ENCODE peak calls at places on chromosomes 12 and 14, in six cellular contexts. Z is WTC11, P is IMR-90, S is A549, T is HepG2, O is H1. D is an unnamed sample.
A peak's percentile ranks its signal among the peaks of the same experiment; 100 is the strongest.

GRCh38 chr14:97848351-97848980 is 1051.3 kb downstream of the VRK1 start:
- DNase-seq in S (no peak), Z (no peak), O (peak; percentile 51), T (no peak), P (no peak), D (no peak)

GRCh38 chr12:76883826-76884225 is 5.0 kb upstream of the CSRP2 start:
- DNase-seq in T (no peak), P (peak; percentile 59), S (no peak), O (no peak), Z (no peak), D (no peak)

GRCh38 chr14:53971501-53971900 is 14.9 kb upstream of the BMP4 start:
- DNase-seq in S (no peak), P (no peak), T (no peak), Z (no peak), O (no peak), D (no peak)

GRCh38 chr14:104423715-104424405 is 155.7 kb upstream of the C14orf180 start:
- DNase-seq in Z (no peak), P (no peak), O (peak; percentile 41), T (no peak), S (no peak), D (peak; percentile 34)

GRCh38 chr12:75602111-75602510 is 90.7 kb upstream of the KRR1 start:
- DNase-seq in S (no peak), O (no peak), T (no peak), P (no peak), Z (no peak), D (no peak)

GRCh38 chr12:6873094-6874006 is at the start of gene SPSB2:
- DNase-seq in S (peak; percentile 88), O (peak; percentile 100), T (peak; percentile 94), Z (peak; percentile 100), P (peak; percentile 92), D (peak; percentile 97)

GRCh38 chr14:66495214-66496098 is 9.3 kb downstream of the CCDC196 start:
- DNase-seq in P (peak; percentile 71), T (peak; percentile 65), Z (peak; percentile 16), S (peak; percentile 40), O (no peak), D (peak; percentile 40)

GRCh38 chr14:68181395-68182326 is 362.1 kb downstream of the RAD51B start:
- DNase-seq in O (no peak), Z (no peak), S (no peak), P (peak; percentile 38), T (peak; percentile 68), D (no peak)

GRCh38 chr12:78343657-78344056 is 513.0 kb downstream of the NAV3 start:
- DNase-seq in P (no peak), Z (no peak), S (no peak), O (no peak), T (no peak), D (no peak)

GRCh38 chr12:106690569-106690968 is 83.9 kb upstream of the RIC8B start:
- DNase-seq in S (no peak), T (no peak), Z (no peak), O (peak; percentile 10), P (no peak), D (no peak)

GRCh38 chr12:117972341-117972740 is 3.6 kb upstream of the KSR2 start:
- DNase-seq in O (no peak), Z (no peak), T (no peak), S (no peak), P (no peak), D (no peak)

GRCh38 chr14:94545131-94545841 is 16.0 kb upstream of the SERPINA4 start:
- DNase-seq in S (no peak), O (no peak), P (no peak), Z (no peak), T (no peak), D (no peak)

GRCh38 chr12:120238224-120238616 is 27.3 kb downstream of the PXN start:
- DNase-seq in Z (no peak), T (no peak), S (no peak), P (no peak), O (no peak), D (no peak)

GRCh38 chr12:120234643-120235368 is 30.7 kb downstream of the PXN start:
- DNase-seq in S (peak; percentile 94), T (peak; percentile 85), P (peak; percentile 97), O (no peak), Z (peak; percentile 36), D (peak; percentile 67)

GRCh38 chr12:120235369-120236123 is 30.0 kb downstream of the PXN start:
- DNase-seq in Z (peak; percentile 29), T (no peak), P (no peak), O (no peak), S (peak; percentile 59), D (no peak)

GRCh38 chr12:120238839-120239445 is 26.6 kb downstream of the PXN start:
- DNase-seq in T (no peak), Z (no peak), O (no peak), S (no peak), P (no peak), D (no peak)

DNA sequence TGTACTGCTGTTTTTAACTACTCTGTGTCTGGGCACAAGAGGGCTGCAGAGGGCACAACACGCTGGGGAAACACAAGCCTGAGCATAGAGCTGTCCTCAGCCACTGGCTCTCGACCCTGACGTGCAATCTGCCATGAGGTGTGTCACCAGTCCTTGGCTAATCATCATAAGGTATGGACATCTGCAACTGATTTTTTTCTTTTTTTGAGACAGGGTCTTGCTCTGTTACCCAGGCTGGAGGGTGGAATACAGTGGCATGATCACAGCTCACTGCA is 29.5 kb downstream of the PXN start:
- DNase-seq in Z (no peak), S (no peak), O (no peak), T (no peak), P (no peak), D (no peak)
- TF ChIP-seq USF2 in Z (no peak), S (no peak), O (no peak), T (no peak), P (no peak), D (no peak)

DNA sequence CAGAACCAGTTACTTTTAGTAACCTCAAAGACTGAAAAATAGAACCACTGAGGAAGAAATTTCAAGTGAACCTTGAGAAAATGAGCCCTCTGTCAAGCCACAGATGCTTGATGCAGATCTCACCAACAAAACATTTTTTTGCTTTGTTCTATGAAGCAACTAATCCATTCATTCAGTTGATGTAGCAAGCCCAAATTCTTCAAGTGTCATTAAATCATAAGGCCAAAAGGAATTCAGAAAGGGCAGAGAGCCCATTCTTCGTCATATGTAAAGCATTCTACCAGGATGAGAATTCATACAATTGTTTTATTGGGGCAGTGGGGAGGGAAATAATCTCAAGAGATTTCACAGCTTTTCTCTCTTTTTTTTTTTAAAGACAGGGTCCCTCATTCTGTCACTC is 218.0 kb upstream of the RGS6 start:
- DNase-seq in P (peak; percentile 90), T (no peak), Z (no peak), O (no peak), S (no peak), D (no peak)
- TF ChIP-seq USF2 in P (no peak), T (no peak), Z (no peak), O (no peak), S (no peak), D (no peak)

DNA sequence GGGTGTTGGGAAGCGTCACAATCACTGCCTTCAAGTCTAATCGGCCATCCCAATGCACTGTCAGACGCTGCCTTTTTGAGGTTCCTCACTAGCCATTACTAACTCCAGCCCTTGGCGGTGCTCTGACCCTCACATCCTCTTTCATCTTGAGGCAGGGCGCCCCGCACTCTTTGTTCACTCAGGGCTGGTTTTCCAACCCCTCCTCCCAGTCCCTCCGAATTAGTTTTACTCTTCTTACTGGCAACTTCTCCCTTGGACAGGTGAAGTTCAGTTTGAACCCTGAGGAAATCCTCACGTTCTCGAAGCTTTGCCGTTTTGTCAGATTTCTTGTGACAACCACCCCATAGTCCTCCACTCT is 601 bp downstream of the ZC3H10 start:
- DNase-seq in P (no peak), O (no peak), Z (no peak), S (no peak), T (no peak), D (no peak)
- TF ChIP-seq USF2 in P (no peak), O (no peak), Z (no peak), S (no peak), T (no peak), D (no peak)

DNA sequence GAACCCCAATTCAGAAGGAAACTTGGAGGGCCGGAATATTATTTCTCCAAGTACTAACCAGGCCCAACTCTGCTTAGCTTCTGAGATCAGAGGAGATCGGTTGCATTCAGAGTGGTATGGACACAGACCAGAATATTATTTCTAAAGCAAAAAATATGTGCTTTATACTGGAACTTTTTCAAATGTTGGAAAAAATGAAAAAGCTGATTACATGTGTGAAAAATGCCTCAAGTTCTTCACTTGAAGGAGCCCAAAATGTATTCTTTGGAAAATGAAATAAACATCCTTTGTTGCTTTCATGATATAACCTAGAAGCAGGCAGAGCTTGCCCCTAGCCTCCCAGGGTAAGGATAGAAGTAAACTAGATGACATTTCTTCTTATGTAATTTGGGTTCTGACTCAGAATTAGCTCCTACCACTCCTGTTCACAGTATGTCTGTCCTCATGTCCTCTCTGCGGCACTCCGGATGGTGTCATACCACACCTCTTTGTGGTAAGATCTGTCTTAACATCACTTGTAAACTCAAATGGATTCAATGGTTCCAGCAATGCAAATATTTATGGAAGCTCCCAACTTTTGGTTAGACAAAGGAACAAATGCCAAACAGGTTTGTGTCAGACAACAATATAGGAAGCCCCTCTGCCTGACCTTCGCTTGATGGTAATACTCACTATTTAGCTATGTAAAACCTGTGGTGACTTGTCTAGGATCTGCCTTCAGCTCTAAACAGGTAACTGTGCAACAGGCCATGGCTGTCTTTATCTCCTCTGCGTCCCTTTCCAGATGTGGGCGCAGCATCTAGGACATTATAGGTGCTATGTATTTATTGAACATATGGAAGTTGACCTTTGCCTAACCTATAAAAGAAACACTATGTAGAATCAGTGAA is 178.5 kb downstream of the SSPN start:
- DNase-seq in O (no peak), T (no peak), Z (no peak), P (no peak), S (no peak), D (no peak)
- TF ChIP-seq USF2 in O (no peak), T (no peak), Z (no peak), P (no peak), S (no peak), D (no peak)

GRCh38 chr12:110531741-110532333 is 29.7 kb downstream of the RAD9B start:
- DNase-seq in Z (no peak), P (peak; percentile 53), S (no peak), T (no peak), O (no peak), D (no peak)
- TF ChIP-seq USF2 in Z (no peak), P (no peak), S (no peak), T (no peak), O (no peak), D (no peak)

GRCh38 chr12:83954939-83955601 is 957.5 kb downstream of the SLC6A15 start:
- DNase-seq in S (no peak), P (no peak), O (no peak), T (no peak), Z (peak; percentile 11), D (no peak)

GRCh38 chr12:83958997-83959396 is 953.6 kb downstream of the SLC6A15 start:
- DNase-seq in S (no peak), Z (no peak), O (no peak), P (no peak), T (no peak), D (no peak)

GRCh38 chr12:83960767-83961166 is 951.8 kb downstream of the SLC6A15 start:
- DNase-seq in O (no peak), Z (no peak), T (no peak), P (no peak), S (no peak), D (no peak)
- TF ChIP-seq USF2 in O (no peak), Z (no peak), T (no peak), P (no peak), S (no peak), D (no peak)

GRCh38 chr12:57549909-57550627 is at the start of gene KIF5A:
- DNase-seq in O (peak; percentile 90), P (no peak), T (no peak), Z (peak; percentile 80), S (peak; percentile 69), D (peak; percentile 92)
- TF ChIP-seq USF2 in O (no peak), P (no peak), T (no peak), Z (no peak), S (no peak), D (no peak)